ENCODE peak calls at places on chromosomes 3 and 15, in seven cellular contexts. One of them, this sample, is unnamed.

GRCh38 chr3:136279092-136279491 is 29.0 kb downstream of the PCCB start:
- DNase-seq in esophagus muscularis mucosa: no peak
- DNase-seq in SJSA1: no peak
- DNase-seq in LoVo: no peak
- DNase-seq in stimulated activated CD8-positive, alpha-beta memory T cell treated with anti-CD3 and anti-CD28 coated beads, Interleukin-7, amount 100 ng/mL, for 1 hour: no peak
- DNase-seq in Jurkat, Clone E6-1: no peak
- DNase-seq in HEK293T: no peak
- DNase-seq in this sample: no peak

GRCh38 chr3:41580274-41580959 is 381.1 kb downstream of the CTNNB1 start:
- DNase-seq in stimulated activated CD8-positive, alpha-beta memory T cell treated with anti-CD3 and anti-CD28 coated beads, Interleukin-7, amount 100 ng/mL, for 1 hour: no peak
- DNase-seq in Jurkat, Clone E6-1: no peak
- DNase-seq in esophagus muscularis mucosa: no peak
- DNase-seq in SJSA1: peak
- DNase-seq in HEK293T: no peak
- DNase-seq in LoVo: no peak
- DNase-seq in this sample: no peak

GRCh38 chr15:25830844-25831443 is 32.2 kb downstream of the ATP10A start:
- DNase-seq in LoVo: no peak
- DNase-seq in SJSA1: peak
- DNase-seq in HEK293T: no peak
- DNase-seq in stimulated activated CD8-positive, alpha-beta memory T cell treated with anti-CD3 and anti-CD28 coated beads, Interleukin-7, amount 100 ng/mL, for 1 hour: no peak
- DNase-seq in esophagus muscularis mucosa: no peak
- DNase-seq in Jurkat, Clone E6-1: no peak
- DNase-seq in this sample: peak

GRCh38 chr3:30626443-30627181 is 20.2 kb downstream of the TGFBR2 start:
- DNase-seq in stimulated activated CD8-positive, alpha-beta memory T cell treated with anti-CD3 and anti-CD28 coated beads, Interleukin-7, amount 100 ng/mL, for 1 hour: no peak
- DNase-seq in LoVo: peak
- DNase-seq in HEK293T: no peak
- DNase-seq in Jurkat, Clone E6-1: no peak
- DNase-seq in esophagus muscularis mucosa: no peak
- DNase-seq in SJSA1: no peak
- DNase-seq in this sample: no peak

GRCh38 chr15:100383302-100384107 is 41.7 kb upstream of the ADAMTS17 start:
- DNase-seq in esophagus muscularis mucosa: no peak
- DNase-seq in Jurkat, Clone E6-1: peak
- DNase-seq in HEK293T: peak
- DNase-seq in LoVo: no peak
- DNase-seq in stimulated activated CD8-positive, alpha-beta memory T cell treated with anti-CD3 and anti-CD28 coated beads, Interleukin-7, amount 100 ng/mL, for 1 hour: no peak
- DNase-seq in SJSA1: no peak
- DNase-seq in this sample: no peak

GRCh38 chr3:195120199-195120556 is 150.8 kb downstream of the XXYLT1 start:
- DNase-seq in SJSA1: no peak
- DNase-seq in HEK293T: no peak
- DNase-seq in stimulated activated CD8-positive, alpha-beta memory T cell treated with anti-CD3 and anti-CD28 coated beads, Interleukin-7, amount 100 ng/mL, for 1 hour: no peak
- DNase-seq in Jurkat, Clone E6-1: no peak
- DNase-seq in esophagus muscularis mucosa: no peak
- DNase-seq in LoVo: no peak
- DNase-seq in this sample: no peak

GRCh38 chr3:159964166-159964973 is 24.3 kb upstream of the IL12A start:
- DNase-seq in esophagus muscularis mucosa: peak
- DNase-seq in LoVo: peak
- DNase-seq in Jurkat, Clone E6-1: no peak
- DNase-seq in SJSA1: peak
- DNase-seq in stimulated activated CD8-positive, alpha-beta memory T cell treated with anti-CD3 and anti-CD28 coated beads, Interleukin-7, amount 100 ng/mL, for 1 hour: no peak
- DNase-seq in HEK293T: no peak
- DNase-seq in this sample: no peak

GRCh38 chr3:128581566-128581965 is 69.1 kb downstream of the RPN1 start:
- DNase-seq in SJSA1: no peak
- DNase-seq in HEK293T: no peak
- DNase-seq in Jurkat, Clone E6-1: no peak
- DNase-seq in esophagus muscularis mucosa: no peak
- DNase-seq in LoVo: no peak
- DNase-seq in stimulated activated CD8-positive, alpha-beta memory T cell treated with anti-CD3 and anti-CD28 coated beads, Interleukin-7, amount 100 ng/mL, for 1 hour: no peak
- DNase-seq in this sample: no peak

GRCh38 chr3:124643453-124643852 is 86.8 kb upstream of the UMPS start:
- DNase-seq in stimulated activated CD8-positive, alpha-beta memory T cell treated with anti-CD3 and anti-CD28 coated beads, Interleukin-7, amount 100 ng/mL, for 1 hour: no peak
- DNase-seq in Jurkat, Clone E6-1: no peak
- DNase-seq in LoVo: no peak
- DNase-seq in esophagus muscularis mucosa: no peak
- DNase-seq in HEK293T: no peak
- DNase-seq in SJSA1: no peak
- DNase-seq in this sample: no peak

GRCh38 chr3:64254443-64254842 is 29.2 kb upstream of the PRICKLE2 start:
- DNase-seq in esophagus muscularis mucosa: no peak
- DNase-seq in SJSA1: no peak
- DNase-seq in HEK293T: no peak
- DNase-seq in Jurkat, Clone E6-1: no peak
- DNase-seq in stimulated activated CD8-positive, alpha-beta memory T cell treated with anti-CD3 and anti-CD28 coated beads, Interleukin-7, amount 100 ng/mL, for 1 hour: no peak
- DNase-seq in LoVo: no peak
- DNase-seq in this sample: no peak

GRCh38 chr3:29649815-29650547 is 369.1 kb downstream of the RBMS3 start:
- DNase-seq in LoVo: no peak
- DNase-seq in stimulated activated CD8-positive, alpha-beta memory T cell treated with anti-CD3 and anti-CD28 coated beads, Interleukin-7, amount 100 ng/mL, for 1 hour: no peak
- DNase-seq in SJSA1: peak
- DNase-seq in HEK293T: no peak
- DNase-seq in Jurkat, Clone E6-1: no peak
- DNase-seq in esophagus muscularis mucosa: no peak
- DNase-seq in this sample: no peak

GRCh38 chr3:195247086-195247862 is 23.7 kb downstream of the XXYLT1 start:
- DNase-seq in stimulated activated CD8-positive, alpha-beta memory T cell treated with anti-CD3 and anti-CD28 coated beads, Interleukin-7, amount 100 ng/mL, for 1 hour: no peak
- DNase-seq in LoVo: no peak
- DNase-seq in esophagus muscularis mucosa: peak
- DNase-seq in SJSA1: no peak
- DNase-seq in HEK293T: no peak
- DNase-seq in Jurkat, Clone E6-1: no peak
- DNase-seq in this sample: no peak

This sample was measured in HFF-Myc.